ENCODE peak calls at places on chromosomes 2 and 18, in four cellular contexts. C is foreskin fibroblast, E is colonic mucosa, W is upper lobe of right lung. L is an unnamed sample.

GRCh38 chr2:176001281-176001902 is 675 bp downstream of the LNPK start:
- DNase-seq in E (peak), C (peak), W (peak), L (no peak)

GRCh38 chr2:23377772-23378171 is 7.2 kb upstream of the KLHL29 start:
- DNase-seq in E (no peak), C (peak), W (no peak), L (no peak)

GRCh38 chr2:152647417-152648010 is 69.7 kb downstream of the PRPF40A start:
- DNase-seq in C (peak), W (peak), E (peak), L (no peak)

GRCh38 chr2:102114851-102115497 is 27.6 kb upstream of the IL1R1 start:
- DNase-seq in W (no peak), C (no peak), E (no peak), L (no peak)

GRCh38 chr2:99891358-99891757 is 251.0 kb downstream of the AFF3 start:
- DNase-seq in E (no peak), C (no peak), W (no peak), L (no peak)

GRCh38 chr2:9803023-9803805 is 40.1 kb upstream of the TAF1B start:
- DNase-seq in E (peak), C (peak), W (no peak), L (no peak)

GRCh38 chr18:58645398-58645797 is 16.5 kb upstream of the ALPK2 start:
- DNase-seq in W (no peak), E (no peak), C (peak), L (no peak)

GRCh38 chr2:120064664-120065063 is 51.8 kb downstream of the EPB41L5 start:
- DNase-seq in E (no peak), W (no peak), C (no peak), L (no peak)

GRCh38 chr2:42856106-42856860 is 63.9 kb upstream of the HAAO start:
- DNase-seq in E (no peak), C (no peak), W (peak), L (no peak)

GRCh38 chr2:219453691-219454131 is 19.1 kb downstream of the SPEG start:
- DNase-seq in W (no peak), E (no peak), C (peak), L (no peak)

GRCh38 chr2:190413421-190413820 is 5.3 kb downstream of the MFSD6 start:
- DNase-seq in E (no peak), W (no peak), C (no peak), L (no peak)

GRCh38 chr2:127128508-127128907 is 21.6 kb upstream of the BIN1 start:
- DNase-seq in C (no peak), E (peak), W (peak), L (no peak)

GRCh38 chr2:173159794-173160463 is 84.3 kb downstream of the MAP3K20 start:
- DNase-seq in E (peak), C (peak), W (peak), L (peak)

GRCh38 chr2:186306754-186307153 is 179.3 kb upstream of the ZC3H15 start:
- DNase-seq in C (no peak), W (no peak), E (no peak), L (no peak)

GRCh38 chr2:218421027-218421426 is 2.1 kb downstream of the VIL1 start:
- DNase-seq in C (no peak), W (no peak), E (no peak), L (no peak)

GRCh38 chr2:156435725-156436476 is at the start of gene GPD2:
- DNase-seq in E (peak), W (peak), C (peak), L (peak)

GRCh38 chr2:137800386-137800785 is 163.9 kb upstream of the HNMT start:
- DNase-seq in C (no peak), E (no peak), W (no peak), L (no peak)

GRCh38 chr18:75154259-75154658 is 54.7 kb downstream of the PTGR3 start:
- DNase-seq in C (no peak), W (no peak), E (no peak), L (no peak)

GRCh38 chr2:53829252-53829651 is 30.5 kb downstream of the GPR75 start:
- DNase-seq in E (no peak), C (no peak), W (no peak), L (no peak)

GRCh38 chr2:10239561-10239967 is 63.1 kb upstream of the HPCAL1 start:
- DNase-seq in C (no peak), W (peak), E (no peak), L (no peak)

GRCh38 chr2:231425811-231426703 is 30.5 kb downstream of the B3GNT7 start:
- DNase-seq in E (no peak), C (no peak), W (no peak), L (no peak)

GRCh38 chr2:38187416-38188127 is 111.6 kb upstream of the CYP1B1 start:
- DNase-seq in E (peak), C (peak), W (peak), L (peak)

GRCh38 chr2:165874445-165875039 is 79.0 kb downstream of the TTC21B start:
- DNase-seq in C (peak), E (peak), W (no peak), L (no peak)

GRCh38 chr2:234334146-234334545 is 162.7 kb downstream of the ARL4C start:
- DNase-seq in W (no peak), C (no peak), E (no peak), L (no peak)

GRCh38 chr2:63364866-63365265 is 223.4 kb downstream of the WDPCP start:
- DNase-seq in C (no peak), E (no peak), W (no peak), L (no peak)

GRCh38 chr18:67218556-67218955 is 298.0 kb downstream of the DSEL start:
- DNase-seq in W (no peak), C (peak), E (no peak), L (no peak)

GRCh38 chr18:2293109-2293839 is 278.0 kb downstream of the METTL4 start:
- DNase-seq in E (no peak), C (no peak), W (no peak), L (no peak)
- TF ChIP-seq CTCF in E (no peak), C (no peak), W (no peak), L (no peak)

DNA sequence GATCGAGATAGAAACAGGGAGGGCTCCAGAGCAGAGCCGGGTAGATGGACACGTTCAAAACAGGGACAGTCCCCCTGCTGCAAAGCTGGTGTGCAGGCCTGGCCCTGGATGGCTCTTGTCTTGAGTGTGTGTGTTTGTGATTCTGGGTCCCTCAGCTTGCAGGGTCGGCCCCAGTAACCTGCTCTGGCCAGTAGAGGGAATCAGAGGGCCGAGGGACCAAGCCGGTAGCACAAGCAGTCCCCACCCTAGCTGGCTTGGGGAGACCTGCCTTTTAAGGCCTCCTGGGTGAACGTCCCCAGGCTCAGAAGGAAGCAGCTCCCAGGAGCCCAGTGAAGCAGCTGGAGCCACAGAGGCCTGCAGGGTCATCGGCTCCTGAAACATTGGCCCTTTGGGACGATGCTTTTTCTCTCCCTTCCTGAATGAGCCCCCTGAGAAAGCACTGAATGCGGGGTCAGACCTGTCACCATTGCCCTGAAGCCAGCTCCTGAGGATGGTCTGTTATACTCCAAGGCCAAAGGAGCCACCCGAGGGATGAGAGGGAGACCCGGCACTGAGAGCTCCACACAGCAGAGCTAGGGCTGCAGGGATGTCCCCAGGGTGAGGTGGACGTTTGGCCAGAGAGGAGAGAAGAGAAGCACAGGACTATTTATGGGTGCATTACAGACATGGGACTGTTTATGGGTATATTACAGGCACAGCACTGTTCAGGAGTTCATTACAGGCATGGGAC is 15.4 kb upstream of the MLPH start:
- DNase-seq in E (no peak), W (peak), C (peak), L (no peak)
- TF ChIP-seq CTCF in E (peak), W (peak), C (no peak), L (peak)

GRCh38 chr2:132416996-132417395 is 391 bp downstream of the GPR39 start:
- DNase-seq in W (peak), C (no peak), E (peak), L (no peak)
- TF ChIP-seq CTCF in W (no peak), C (no peak), E (peak), L (no peak)

GRCh38 chr2:130332271-130333073 is 10.2 kb upstream of the IMP4 start:
- DNase-seq in C (peak), W (peak), E (peak), L (peak)

GRCh38 chr2:130328710-130329109 is 14.0 kb upstream of the IMP4 start:
- DNase-seq in E (no peak), C (peak), W (no peak), L (no peak)

DNA sequence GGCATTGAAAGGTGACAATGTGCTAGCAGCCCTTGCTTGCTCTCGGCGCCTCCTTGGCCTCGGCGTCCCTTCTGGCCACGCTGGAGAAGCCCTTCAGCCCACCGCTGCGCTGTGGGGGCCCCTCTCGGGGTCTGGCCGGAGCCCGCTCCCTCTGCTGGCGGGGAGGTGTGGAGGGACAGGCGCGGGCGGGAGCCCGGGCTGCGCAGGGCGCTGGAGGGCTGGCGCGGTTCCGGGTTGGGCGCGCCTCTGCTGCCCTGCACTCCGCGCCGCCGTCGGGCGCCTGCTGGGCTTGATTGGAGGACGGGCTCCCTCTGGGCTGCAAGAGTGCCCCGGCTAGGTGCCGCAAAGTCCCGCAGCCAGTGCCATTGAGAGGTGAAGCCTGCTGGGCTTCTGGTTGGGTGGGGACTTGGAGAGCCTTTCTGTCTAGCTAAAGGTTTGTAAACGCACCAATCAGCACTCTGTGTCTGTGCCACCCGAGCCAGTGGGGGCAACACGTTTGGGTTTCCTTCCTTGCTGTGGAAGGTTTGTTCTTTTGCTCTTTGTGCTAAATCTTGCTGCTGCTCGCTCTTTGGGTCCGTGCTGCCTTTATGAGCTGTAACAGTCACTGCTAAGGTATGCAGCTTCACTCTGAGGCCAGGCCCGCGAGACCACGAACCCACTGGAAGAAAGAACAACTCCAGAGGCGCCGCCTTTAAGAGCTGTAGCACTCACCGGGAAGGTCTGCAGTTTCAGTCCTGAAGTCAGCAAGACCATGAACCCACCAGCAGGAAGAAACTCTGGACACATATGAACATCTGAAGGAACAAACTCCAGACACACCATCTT is 14.8 kb upstream of the IMP4 start:
- DNase-seq in W (no peak), C (peak), E (no peak), L (no peak)
- TF ChIP-seq CTCF in W (no peak), C (no peak), E (no peak), L (no peak)

L was measured in omental fat pad.